ENCODE peak calls at places on chromosomes 4 and X, in seven cellular contexts. K is CD4-positive, alpha-beta memory T cell; D is BJ; I is psoas muscle; W is CD8-positive, alpha-beta T cell; J is RWPE2; B is left ventricle myocardium inferior. T is an unnamed sample. For H3K27me3, the result is how much of the 10 kb centered on the place peaks cover.

GRCh38 chr4:80215449-80216052 is 18.2 kb downstream of the PRDM8 start:
- DNase-seq in K (peak), D (no peak), I (no peak), W (no peak), J (no peak), B (no peak), T (peak)

GRCh38 chrX:70022608-70023007 is 27.1 kb downstream of the AWAT2 start:
- DNase-seq in K (no peak), D (no peak), I (no peak), W (no peak), J (no peak), B (no peak), T (no peak)

GRCh38 chr4:163404080-163404479 is 60.4 kb downstream of the NPY5R start:
- DNase-seq in K (no peak), D (no peak), I (no peak), W (no peak), J (no peak), B (no peak), T (no peak)

GRCh38 chr4:33579951-33580350 is 2664.4 kb downstream of the ARAP2 start:
- DNase-seq in K (no peak), D (no peak), I (no peak), W (no peak), J (no peak), B (no peak), T (no peak)

GRCh38 chr4:94621491-94622080 is 136.2 kb upstream of the BMPR1B start:
- DNase-seq in K (peak), D (no peak), I (no peak), W (no peak), J (no peak), B (no peak), T (peak)

GRCh38 chr4:153314915-153315314 is 29.6 kb upstream of the MND1 start:
- DNase-seq in K (no peak), D (no peak), I (no peak), W (no peak), J (no peak), B (no peak), T (no peak)

GRCh38 chrX:3548743-3549441 is 164.6 kb downstream of the PRKX start:
- DNase-seq in K (no peak), D (no peak), I (no peak), W (no peak), J (no peak), B (no peak), T (no peak)

GRCh38 chrX:40179333-40179732 is 81.6 kb upstream of the BCOR start:
- DNase-seq in K (no peak), D (no peak), I (no peak), W (no peak), J (no peak), B (no peak), T (no peak)

GRCh38 chr4:3817561-3817960 is 51.4 kb downstream of the ADRA2C start:
- DNase-seq in K (no peak), D (no peak), I (no peak), W (no peak), J (no peak), B (no peak), T (no peak)

GRCh38 chrX:45806410-45807121 is 605.9 kb upstream of the DIPK2B start:
- DNase-seq in K (peak), D (peak), I (no peak), W (peak), J (no peak), B (no peak), T (no peak)

GRCh38 chr4:628346-628745 is 3.0 kb downstream of the PDE6B start:
- DNase-seq in K (no peak), D (no peak), I (no peak), W (no peak), J (no peak), B (no peak), T (no peak)

GRCh38 chrX:74104356-74105065 is 199.5 kb upstream of the ZCCHC13 start:
- DNase-seq in K (no peak), D (no peak), I (no peak), W (no peak), J (no peak), B (no peak), T (no peak)
- H3K27me3 ChIP-seq in K (under half), D (under half), I (under half), W (under half), J (under half), B (under half), T (under half)

GRCh38 chr4:53902786-53903185 is 161.6 kb downstream of the CHIC2 start:
- DNase-seq in K (no peak), D (no peak), I (no peak), W (no peak), J (no peak), B (no peak), T (no peak)

GRCh38 chr4:53900275-53900649 is 164.1 kb downstream of the CHIC2 start:
- DNase-seq in K (no peak), D (no peak), I (no peak), W (no peak), J (no peak), B (no peak), T (no peak)

GRCh38 chr4:53905281-53905934 is 159.0 kb downstream of the CHIC2 start:
- DNase-seq in K (no peak), D (no peak), I (no peak), W (no peak), J (no peak), B (no peak), T (no peak)

GRCh38 chr4:53895137-53895536 is 169.3 kb downstream of the CHIC2 start:
- DNase-seq in K (no peak), D (no peak), I (no peak), W (no peak), J (no peak), B (no peak), T (no peak)

DNA sequence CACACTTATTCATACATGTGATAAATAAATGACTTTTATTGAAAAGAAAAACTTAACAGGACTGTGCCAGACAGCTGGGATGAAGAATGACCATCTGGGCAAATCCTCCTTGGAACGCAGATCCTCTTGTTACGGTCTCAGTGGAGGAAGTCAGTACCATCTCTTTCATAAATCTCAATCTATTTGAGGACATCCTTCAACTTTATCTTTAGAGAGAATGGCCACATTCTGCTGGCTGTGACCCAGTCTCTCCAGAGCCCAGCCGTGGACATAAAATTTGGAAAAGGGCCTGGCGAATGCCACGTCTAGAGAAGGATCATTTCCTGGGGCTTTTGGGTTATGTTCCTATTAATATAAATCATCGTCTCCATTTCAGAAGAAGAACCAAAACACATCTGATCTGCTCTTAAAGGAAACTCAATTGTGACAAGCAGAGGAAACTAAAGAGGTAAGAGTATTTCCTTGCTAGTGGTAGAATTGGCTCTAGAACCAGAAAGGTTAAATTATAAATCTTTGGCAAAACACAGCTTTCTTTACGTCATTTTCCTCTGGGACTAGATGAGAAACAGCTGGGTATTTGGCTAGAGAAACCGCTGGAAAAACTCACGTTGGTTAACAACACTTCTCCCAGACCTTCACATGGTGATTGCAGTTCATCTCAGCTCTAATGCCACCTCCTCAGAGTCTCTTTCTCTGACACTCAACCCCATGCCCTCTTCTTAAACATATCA is 164.7 kb downstream of the CHIC2 start:
- DNase-seq in K (no peak), D (peak), I (no peak), W (no peak), J (no peak), B (no peak), T (no peak)
- H3K27me3 ChIP-seq in K (under half), D (under half), I (under half), W (under half), J (under half), B (under half), T (under half)

GRCh38 chrX:120797201-120797938 is 78.3 kb downstream of the CT47B1 start:
- DNase-seq in K (peak), D (no peak), I (no peak), W (no peak), J (no peak), B (no peak), T (no peak)

DNA sequence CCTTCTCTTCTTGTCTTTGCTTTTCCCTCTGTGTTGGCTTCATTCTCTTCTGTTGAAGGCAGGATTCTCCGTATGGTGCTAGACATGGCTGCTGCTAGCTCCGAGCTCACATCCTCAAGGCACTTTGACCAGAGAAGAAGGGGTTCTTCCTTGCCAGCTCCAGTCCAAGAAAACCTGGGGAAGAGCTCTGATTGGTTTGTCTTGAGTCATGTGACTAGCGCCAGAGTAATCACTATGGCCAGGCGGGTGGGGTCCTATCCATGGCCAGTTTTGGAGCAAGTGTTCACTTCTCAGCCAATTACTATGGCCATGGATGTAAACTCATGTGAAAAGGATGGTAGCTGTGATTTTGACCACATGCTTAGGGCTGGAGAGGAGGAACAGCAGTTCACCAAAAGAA is 74.2 kb downstream of the CT47B1 start:
- DNase-seq in K (no peak), D (no peak), I (no peak), W (no peak), J (no peak), B (no peak), T (no peak)
- H3K27me3 ChIP-seq in K (under half), D (under half), I (under half), W (under half), J (under half), B (under half), T (under half)

GRCh38 chr4:127957105-127957504 is 7.9 kb downstream of the MFSD8 start:
- DNase-seq in K (no peak), D (no peak), I (no peak), W (no peak), J (no peak), B (no peak), T (no peak)
- H3K27me3 ChIP-seq in K (under half), D (under half), I (under half), W (under half), J (under half), B (under half), T (under half)

GRCh38 chr4:136687118-136687517 is 845.2 kb downstream of the PCDH18 start:
- DNase-seq in K (no peak), D (no peak), I (no peak), W (no peak), J (no peak), B (no peak), T (no peak)
- H3K27me3 ChIP-seq in K (under half), D (under half), I (under half), W (under half), J (under half), B (under half), T (under half)

GRCh38 chr4:146638801-146639351 is at the start of gene POU4F2:
- DNase-seq in K (no peak), D (no peak), I (no peak), W (no peak), J (no peak), B (no peak), T (no peak)

GRCh38 chr4:146637853-146638800 is 566 bp upstream of the POU4F2 start:
- DNase-seq in K (no peak), D (no peak), I (no peak), W (no peak), J (no peak), B (no peak), T (no peak)

GRCh38 chr4:146632770-146633470 is 5.8 kb upstream of the POU4F2 start:
- DNase-seq in K (no peak), D (no peak), I (no peak), W (no peak), J (no peak), B (no peak), T (no peak)

GRCh38 chr4:146634825-146635224 is 3.9 kb upstream of the POU4F2 start:
- DNase-seq in K (no peak), D (no peak), I (no peak), W (no peak), J (no peak), B (no peak), T (no peak)

GRCh38 chr4:146633471-146633800 is 5.3 kb upstream of the POU4F2 start:
- DNase-seq in K (no peak), D (no peak), I (no peak), W (no peak), J (no peak), B (no peak), T (no peak)
- H3K27me3 ChIP-seq in K (under half), D (under half), I (under half), W (under half), J (half or more), B (half or more), T (under half)

GRCh38 chrX:109818921-109819320 is 85.9 kb upstream of the ACSL4 start:
- DNase-seq in K (no peak), D (no peak), I (no peak), W (no peak), J (no peak), B (no peak), T (no peak)
- H3K27me3 ChIP-seq in K (under half), D (under half), I (under half), W (under half), J (under half), B (under half), T (under half)